ENCODE peak calls at places on chromosomes 5 and 9, in six cellular contexts. One of them, this sample, is unnamed.

GRCh38 chr9:15271403-15271802 is 35.6 kb downstream of the TTC39B start:
- DNase-seq in neuronal stem cell: no peak
- DNase-seq in IMR-90: no peak
- DNase-seq in H1: no peak
- DNase-seq in H9: no peak
- DNase-seq in mesenchymal stem cell: no peak
- DNase-seq in this sample: no peak

GRCh38 chr9:4118666-4119065 is 181.2 kb downstream of the GLIS3 start:
- DNase-seq in H1: no peak
- DNase-seq in IMR-90: no peak
- DNase-seq in H9: no peak
- DNase-seq in mesenchymal stem cell: peak; percentile 56
- DNase-seq in neuronal stem cell: no peak
- DNase-seq in this sample: no peak

GRCh38 chr5:883475-884181 is 9.0 kb downstream of the BRD9 start:
- DNase-seq in H1: no peak
- DNase-seq in mesenchymal stem cell: no peak
- DNase-seq in H9: no peak
- DNase-seq in neuronal stem cell: no peak
- DNase-seq in IMR-90: no peak
- DNase-seq in this sample: no peak

GRCh38 chr5:25119654-25120053 is 474.9 kb upstream of the CDH10 start:
- DNase-seq in H1: no peak
- DNase-seq in mesenchymal stem cell: peak; percentile 40
- DNase-seq in H9: no peak
- DNase-seq in neuronal stem cell: no peak
- DNase-seq in IMR-90: no peak
- DNase-seq in this sample: no peak

GRCh38 chr5:125058185-125058826 is 311.9 kb upstream of the ZNF608 start:
- DNase-seq in IMR-90: peak; percentile 69
- DNase-seq in mesenchymal stem cell: peak; percentile 56
- DNase-seq in H1: no peak
- DNase-seq in H9: no peak
- DNase-seq in neuronal stem cell: no peak
- DNase-seq in this sample: no peak

GRCh38 chr5:96344678-96345612 is 88.1 kb downstream of the PCSK1 start:
- DNase-seq in neuronal stem cell: peak; percentile 39
- DNase-seq in H9: no peak
- DNase-seq in H1: no peak
- DNase-seq in mesenchymal stem cell: peak; percentile 78
- DNase-seq in IMR-90: peak; percentile 86
- DNase-seq in this sample: peak; percentile 74

GRCh38 chr5:143154495-143155375 is 248.8 kb downstream of the NR3C1 start:
- DNase-seq in mesenchymal stem cell: peak; percentile 31
- DNase-seq in H1: no peak
- DNase-seq in H9: no peak
- DNase-seq in neuronal stem cell: no peak
- DNase-seq in IMR-90: peak; percentile 42
- DNase-seq in this sample: no peak

GRCh38 chr5:37838152-37838932 is 1.5 kb downstream of the GDNF start:
- DNase-seq in H1: peak; percentile 70
- DNase-seq in neuronal stem cell: no peak
- DNase-seq in mesenchymal stem cell: peak; percentile 66
- DNase-seq in IMR-90: peak; percentile 30
- DNase-seq in H9: peak; percentile 75
- DNase-seq in this sample: no peak

GRCh38 chr5:67494186-67494842 is 297.7 kb upstream of the CD180 start:
- DNase-seq in H1: no peak
- DNase-seq in H9: no peak
- DNase-seq in neuronal stem cell: no peak
- DNase-seq in IMR-90: no peak
- DNase-seq in mesenchymal stem cell: no peak
- DNase-seq in this sample: peak; percentile 25

GRCh38 chr5:14945021-14945420 is 73.4 kb upstream of the ANKH start:
- DNase-seq in H9: no peak
- DNase-seq in mesenchymal stem cell: no peak
- DNase-seq in neuronal stem cell: no peak
- DNase-seq in IMR-90: peak; percentile 12
- DNase-seq in H1: no peak
- DNase-seq in this sample: no peak

GRCh38 chr9:72952914-72953313 is at the start of gene ALDH1A1:
- DNase-seq in H9: peak; percentile 29
- DNase-seq in IMR-90: no peak
- DNase-seq in neuronal stem cell: no peak
- DNase-seq in H1: no peak
- DNase-seq in mesenchymal stem cell: no peak
- DNase-seq in this sample: no peak

GRCh38 chr5:177478711-177479646 is 5.5 kb upstream of the DBN1 start:
- DNase-seq in mesenchymal stem cell: peak; percentile 87
- DNase-seq in H1: no peak
- DNase-seq in IMR-90: peak; percentile 66
- DNase-seq in neuronal stem cell: no peak
- DNase-seq in H9: no peak
- DNase-seq in this sample: peak; percentile 73

GRCh38 chr9:88992556-88992955 is 1.3 kb downstream of the S1PR3 start:
- DNase-seq in mesenchymal stem cell: peak; percentile 41
- DNase-seq in IMR-90: no peak
- DNase-seq in H1: peak; percentile 16
- DNase-seq in neuronal stem cell: no peak
- DNase-seq in H9: no peak
- DNase-seq in this sample: no peak

GRCh38 chr9:137150485-137151060 is 11.6 kb downstream of the GRIN1 start:
- DNase-seq in IMR-90: no peak
- DNase-seq in neuronal stem cell: no peak
- DNase-seq in H9: peak; percentile 85
- DNase-seq in H1: no peak
- DNase-seq in mesenchymal stem cell: peak; percentile 21
- DNase-seq in this sample: peak; percentile 12

GRCh38 chr5:108727639-108728565 is 19.8 kb upstream of the FER start:
- DNase-seq in H1: peak; percentile 93
- DNase-seq in mesenchymal stem cell: peak; percentile 90
- DNase-seq in H9: peak; percentile 93
- DNase-seq in neuronal stem cell: peak; percentile 84
- DNase-seq in IMR-90: peak; percentile 89
- DNase-seq in this sample: peak; percentile 92

GRCh38 chr9:130319944-130320696 is 54.6 kb downstream of the HMCN2 start:
- DNase-seq in mesenchymal stem cell: no peak
- DNase-seq in IMR-90: no peak
- DNase-seq in H9: no peak
- DNase-seq in neuronal stem cell: no peak
- DNase-seq in H1: no peak
- DNase-seq in this sample: no peak

GRCh38 chr5:135977375-135977928 is 22.7 kb upstream of the LECT2 start:
- DNase-seq in H9: peak; percentile 93
- DNase-seq in mesenchymal stem cell: peak; percentile 84
- DNase-seq in IMR-90: peak; percentile 30
- DNase-seq in H1: peak; percentile 96
- DNase-seq in neuronal stem cell: peak; percentile 65
- DNase-seq in this sample: peak; percentile 89

GRCh38 chr5:131394128-131394527 is 130.3 kb downstream of the CDC42SE2 start:
- DNase-seq in mesenchymal stem cell: no peak
- DNase-seq in neuronal stem cell: no peak
- DNase-seq in IMR-90: peak; percentile 69
- DNase-seq in H9: no peak
- DNase-seq in H1: no peak
- DNase-seq in this sample: no peak

GRCh38 chr9:114549677-114550330 is 37.8 kb upstream of the ATP6V1G1 start:
- DNase-seq in neuronal stem cell: no peak
- DNase-seq in H9: no peak
- DNase-seq in IMR-90: peak; percentile 6
- DNase-seq in mesenchymal stem cell: no peak
- DNase-seq in H1: no peak
- DNase-seq in this sample: peak; percentile 2

GRCh38 chr5:81420039-81420667 is 26.2 kb upstream of the ACOT12 start:
- DNase-seq in H9: no peak
- DNase-seq in IMR-90: peak; percentile 96
- DNase-seq in mesenchymal stem cell: peak; percentile 96
- DNase-seq in H1: no peak
- DNase-seq in neuronal stem cell: no peak
- DNase-seq in this sample: no peak

GRCh38 chr5:74085186-74085585 is 459.2 kb downstream of the ARHGEF28 start:
- DNase-seq in H9: no peak
- DNase-seq in H1: no peak
- DNase-seq in neuronal stem cell: no peak
- DNase-seq in IMR-90: no peak
- DNase-seq in mesenchymal stem cell: no peak
- DNase-seq in this sample: peak; percentile 32

GRCh38 chr5:95631265-95631957 is 11.5 kb downstream of the GPR150 start:
- DNase-seq in H9: no peak
- DNase-seq in IMR-90: peak; percentile 89
- DNase-seq in mesenchymal stem cell: peak; percentile 82
- DNase-seq in H1: no peak
- DNase-seq in neuronal stem cell: no peak
- DNase-seq in this sample: no peak

GRCh38 chr9:93650448-93650847 is 74.1 kb downstream of the PHF2 start:
- DNase-seq in neuronal stem cell: no peak
- DNase-seq in mesenchymal stem cell: no peak
- DNase-seq in H1: no peak
- DNase-seq in H9: no peak
- DNase-seq in IMR-90: no peak
- DNase-seq in this sample: no peak

GRCh38 chr9:125254231-125254630 is 7.4 kb upstream of the GAPVD1 start:
- DNase-seq in neuronal stem cell: no peak
- DNase-seq in IMR-90: no peak
- DNase-seq in mesenchymal stem cell: no peak
- DNase-seq in H9: no peak
- DNase-seq in H1: no peak
- DNase-seq in this sample: no peak

GRCh38 chr9:33329117-33329563 is 38.8 kb downstream of the NFX1 start:
- DNase-seq in neuronal stem cell: no peak
- DNase-seq in mesenchymal stem cell: peak; percentile 51
- DNase-seq in IMR-90: peak; percentile 94
- DNase-seq in H9: no peak
- DNase-seq in H1: no peak
- DNase-seq in this sample: peak; percentile 51

GRCh38 chr9:135536166-135536565 is 9.8 kb upstream of the OBP2A start:
- DNase-seq in mesenchymal stem cell: peak; percentile 22
- DNase-seq in neuronal stem cell: no peak
- DNase-seq in H9: no peak
- DNase-seq in H1: no peak
- DNase-seq in IMR-90: peak; percentile 34
- DNase-seq in this sample: no peak

GRCh38 chr9:94300470-94301301 is 27.8 kb downstream of the NUTM2F start:
- DNase-seq in mesenchymal stem cell: no peak
- DNase-seq in H9: no peak
- DNase-seq in neuronal stem cell: no peak
- DNase-seq in IMR-90: no peak
- DNase-seq in H1: no peak
- DNase-seq in this sample: no peak

GRCh38 chr9:133558191-133559126 is 24.0 kb downstream of the ADAMTSL2 start:
- DNase-seq in mesenchymal stem cell: peak; percentile 78
- DNase-seq in IMR-90: peak; percentile 85
- DNase-seq in H9: no peak
- DNase-seq in H1: no peak
- DNase-seq in neuronal stem cell: no peak
- DNase-seq in this sample: peak; percentile 18

GRCh38 chr9:138070815-138071214 is 193.2 kb downstream of the CACNA1B start:
- DNase-seq in H1: peak; percentile 33
- DNase-seq in neuronal stem cell: no peak
- DNase-seq in H9: no peak
- DNase-seq in mesenchymal stem cell: no peak
- DNase-seq in IMR-90: no peak
- DNase-seq in this sample: no peak

GRCh38 chr5:5314166-5314565 is 108.3 kb upstream of the ICE1 start:
- DNase-seq in IMR-90: no peak
- DNase-seq in H9: no peak
- DNase-seq in neuronal stem cell: no peak
- DNase-seq in H1: no peak
- DNase-seq in mesenchymal stem cell: no peak
- DNase-seq in this sample: no peak

GRCh38 chr9:123389070-123389469 is 33.1 kb downstream of the CRB2 start:
- DNase-seq in H1: no peak
- DNase-seq in neuronal stem cell: no peak
- DNase-seq in IMR-90: no peak
- DNase-seq in H9: no peak
- DNase-seq in mesenchymal stem cell: no peak
- DNase-seq in this sample: no peak

GRCh38 chr9:107292811-107293554 is 9.9 kb downstream of the RAD23B start:
- DNase-seq in mesenchymal stem cell: peak; percentile 52
- DNase-seq in H1: no peak
- DNase-seq in neuronal stem cell: no peak
- DNase-seq in H9: no peak
- DNase-seq in IMR-90: no peak
- DNase-seq in this sample: no peak

GRCh38 chr9:95935861-95936578 is 60.5 kb downstream of the ERCC6L2 start:
- DNase-seq in neuronal stem cell: no peak
- DNase-seq in IMR-90: no peak
- DNase-seq in mesenchymal stem cell: no peak
- DNase-seq in H9: no peak
- DNase-seq in H1: no peak
- DNase-seq in this sample: no peak
- H4K91ac ChIP-seq in neuronal stem cell: no peak overlapping the region
- H4K91ac ChIP-seq in IMR-90: no peak overlapping the region
- H4K91ac ChIP-seq in mesenchymal stem cell: no peak overlapping the region
- H4K91ac ChIP-seq in H9: no peak overlapping the region
- H4K91ac ChIP-seq in H1: peak overlapping the region; percentile 35
- H4K91ac ChIP-seq in this sample: no peak overlapping the region

GRCh38 chr9:2355594-2355993 is 266.0 kb upstream of the VLDLR start:
- DNase-seq in H1: no peak
- DNase-seq in neuronal stem cell: no peak
- DNase-seq in mesenchymal stem cell: no peak
- DNase-seq in IMR-90: no peak
- DNase-seq in H9: no peak
- DNase-seq in this sample: no peak
- H4K91ac ChIP-seq in H1: no peak overlapping the region
- H4K91ac ChIP-seq in neuronal stem cell: no peak overlapping the region
- H4K91ac ChIP-seq in mesenchymal stem cell: no peak overlapping the region
- H4K91ac ChIP-seq in IMR-90: no peak overlapping the region
- H4K91ac ChIP-seq in H9: no peak overlapping the region
- H4K91ac ChIP-seq in this sample: no peak overlapping the region

GRCh38 chr9:121340676-121341392 is 29.2 kb downstream of the STOM start:
- DNase-seq in neuronal stem cell: no peak
- DNase-seq in IMR-90: peak; percentile 48
- DNase-seq in H1: no peak
- DNase-seq in H9: no peak
- DNase-seq in mesenchymal stem cell: no peak
- DNase-seq in this sample: no peak
- H4K91ac ChIP-seq in neuronal stem cell: no peak overlapping the region
- H4K91ac ChIP-seq in IMR-90: no peak overlapping the region
- H4K91ac ChIP-seq in H1: no peak overlapping the region
- H4K91ac ChIP-seq in H9: no peak overlapping the region
- H4K91ac ChIP-seq in mesenchymal stem cell: no peak overlapping the region
- H4K91ac ChIP-seq in this sample: no peak overlapping the region

DNA sequence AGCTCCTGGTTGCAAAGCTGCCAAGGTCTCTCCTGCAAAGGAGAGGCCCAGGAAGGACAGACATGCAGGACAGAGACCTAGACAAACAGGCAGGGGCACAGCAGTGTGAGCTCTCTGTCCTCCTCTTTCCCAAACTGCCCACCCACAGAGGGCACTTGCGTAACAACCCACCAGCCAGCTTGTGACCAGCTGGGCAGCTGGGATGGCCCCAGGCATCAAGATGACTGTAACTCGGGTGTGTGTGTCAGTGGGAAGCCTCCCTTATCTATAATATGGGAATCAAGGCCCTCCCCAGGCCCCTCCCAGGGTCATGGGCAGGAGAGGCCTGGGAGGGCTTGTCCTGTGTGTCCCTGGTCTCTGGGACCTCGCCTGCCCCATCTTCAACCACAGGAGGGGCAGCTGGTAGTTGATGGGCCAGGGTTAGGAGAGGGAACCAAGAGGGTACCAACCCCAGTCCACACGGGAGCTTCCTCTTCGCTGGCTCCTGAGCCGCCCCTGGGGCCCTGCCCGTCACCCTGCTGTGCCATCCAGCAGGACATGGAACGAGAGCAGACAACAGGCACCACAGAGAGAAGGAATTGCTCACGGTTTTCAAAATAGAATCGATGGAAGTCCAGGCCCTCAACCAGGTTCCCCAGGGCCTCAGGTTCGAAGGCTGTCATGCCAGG is 37.9 kb downstream of the SLC6A7 start:
- DNase-seq in H9: no peak
- DNase-seq in mesenchymal stem cell: peak; percentile 72
- DNase-seq in IMR-90: peak; percentile 43
- DNase-seq in neuronal stem cell: no peak
- DNase-seq in H1: no peak
- DNase-seq in this sample: peak; percentile 85
- H4K91ac ChIP-seq in H9: no peak overlapping the region
- H4K91ac ChIP-seq in mesenchymal stem cell: no peak overlapping the region
- H4K91ac ChIP-seq in IMR-90: no peak overlapping the region
- H4K91ac ChIP-seq in neuronal stem cell: no peak overlapping the region
- H4K91ac ChIP-seq in H1: no peak overlapping the region
- H4K91ac ChIP-seq in this sample: no peak overlapping the region

This sample was measured in trophoblast cell.